ENCODE peak calls at places on chromosomes 6 and 20, in nine cellular contexts. I is fibroblast of lung; T is GM13977; Z is HL-60; Y is adipocyte; U is GDM1; S is GM03348; F is effector CD8-positive, alpha-beta T cell; B is stimulated activated CD4-positive, alpha-beta T cell treated with anti-CD3 and anti-CD28 coated beads, TNF-alpha, amount 100 ng/mL, for 24 hours. E is an unnamed sample.

GRCh38 chr20:48051810-48052491 is 266.7 kb upstream of the SULF2 start:
- DNase-seq in I (peak), F (no peak), Z (no peak), B (no peak), T (no peak), U (no peak), S (peak), Y (peak), E (no peak)

GRCh38 chr6:115984809-115985208 is 75.9 kb downstream of the FRK start:
- DNase-seq in Y (no peak), I (no peak), Z (no peak), S (no peak), T (no peak), B (no peak), F (no peak), U (no peak), E (no peak)

GRCh38 chr20:24670341-24670821 is 201.0 kb downstream of the SYNDIG1 start:
- DNase-seq in S (no peak), T (no peak), Z (no peak), I (no peak), Y (no peak), B (no peak), U (no peak), F (no peak), E (peak)

GRCh38 chr6:33450434-33450833 is 3.9 kb upstream of the ZBTB9 start:
- DNase-seq in Z (peak), B (no peak), I (no peak), S (no peak), F (no peak), U (no peak), T (no peak), Y (no peak), E (no peak)

GRCh38 chr6:28353981-28354676 is 4.4 kb downstream of the ZKSCAN3 start:
- DNase-seq in Y (no peak), F (no peak), Z (peak), I (peak), U (no peak), S (no peak), B (no peak), T (no peak), E (no peak)

GRCh38 chr20:51062065-51062464 is 39.2 kb upstream of the KCNG1 start:
- DNase-seq in B (peak), U (no peak), F (no peak), I (peak), T (no peak), Y (no peak), Z (no peak), S (no peak), E (no peak)

GRCh38 chr6:66326228-66326627 is 619.2 kb upstream of the EYS start:
- DNase-seq in F (no peak), S (no peak), Y (no peak), T (no peak), Z (no peak), B (no peak), U (no peak), I (no peak), E (no peak)

GRCh38 chr6:40877362-40877761 is 161.7 kb downstream of the UNC5CL start:
- DNase-seq in S (no peak), Z (no peak), T (no peak), F (no peak), Y (no peak), U (no peak), B (peak), I (no peak), E (no peak)

GRCh38 chr6:56909115-56909907 is 45.6 kb upstream of the BEND6 start:
- DNase-seq in F (no peak), Y (no peak), U (no peak), T (no peak), S (no peak), I (peak), B (no peak), Z (no peak), E (no peak)

GRCh38 chr20:32045999-32046398 is 6.0 kb upstream of the HCK start:
- DNase-seq in F (no peak), Y (no peak), S (no peak), T (no peak), B (no peak), I (no peak), U (no peak), Z (no peak), E (no peak)

GRCh38 chr6:143136647-143137046 is 76.0 kb downstream of the AIG1 start:
- DNase-seq in Z (no peak), U (no peak), T (no peak), I (no peak), Y (no peak), F (no peak), S (no peak), B (no peak), E (no peak)

GRCh38 chr6:118295336-118295735 is 252.8 kb upstream of the PLN start:
- DNase-seq in T (no peak), Y (no peak), I (no peak), Z (no peak), B (no peak), F (no peak), S (no peak), U (no peak), E (no peak)

GRCh38 chr6:19434065-19434464 is 403.1 kb upstream of the ID4 start:
- DNase-seq in U (no peak), F (no peak), S (no peak), T (no peak), I (no peak), B (no peak), Z (no peak), Y (no peak), E (no peak)

GRCh38 chr20:24738058-24738775 is 210.9 kb upstream of the CST7 start:
- DNase-seq in B (no peak), T (no peak), U (no peak), I (no peak), F (no peak), S (no peak), Y (no peak), Z (no peak), E (no peak)

GRCh38 chr6:29980501-29980900 is 38.2 kb downstream of the HLA-A start:
- DNase-seq in I (no peak), S (no peak), T (no peak), Y (no peak), U (no peak), Z (no peak), F (no peak), B (no peak), E (no peak)

GRCh38 chr6:170151235-170152110 is 139.4 kb downstream of the DLL1 start:
- DNase-seq in U (no peak), B (no peak), T (no peak), I (no peak), S (no peak), Z (no peak), F (no peak), Y (no peak), E (peak)

GRCh38 chr6:6788394-6789020 is 200.0 kb downstream of the LY86 start:
- DNase-seq in I (no peak), S (no peak), U (peak), Z (peak), T (peak), Y (no peak), F (no peak), B (no peak), E (no peak)

GRCh38 chr6:29864037-29864795 is 36.6 kb downstream of the HLA-G start:
- DNase-seq in Z (no peak), I (no peak), U (no peak), Y (peak), B (no peak), S (no peak), T (no peak), F (no peak), E (no peak)

GRCh38 chr6:38603492-38603891 is 36.2 kb downstream of the BTBD9 start:
- DNase-seq in I (no peak), Y (no peak), U (no peak), T (no peak), S (no peak), F (no peak), Z (no peak), B (no peak), E (no peak)

GRCh38 chr20:24423794-24424307 is 45.6 kb upstream of the SYNDIG1 start:
- DNase-seq in B (no peak), Y (no peak), F (no peak), S (no peak), Z (no peak), T (no peak), I (no peak), U (no peak), E (no peak)

GRCh38 chr6:91860951-91861350 is 1274.1 kb upstream of the MAP3K7 start:
- DNase-seq in I (peak), B (no peak), Y (no peak), Z (no peak), S (no peak), U (no peak), T (no peak), F (no peak), E (no peak)